ENCODE peak calls at places on chromosomes 13 and 19, in four cellular contexts. R is HepG2, Y is GM12878, X is K562. S is an unnamed sample.

GRCh38 chr13:48038763-48039162 is 1.2 kb downstream of the NUDT15 start:
- DNase-seq in R (no peak), Y (no peak), X (no peak), S (no peak)

GRCh38 chr13:98746968-98747367 is 5.5 kb downstream of the SLC15A1 start:
- DNase-seq in R (peak), Y (no peak), X (no peak), S (no peak)

GRCh38 chr13:106561551-106562170 is 6.3 kb downstream of the ARGLU1 start:
- DNase-seq in R (no peak), Y (peak), X (no peak), S (no peak)

GRCh38 chr19:14118165-14119051 is 846 bp upstream of the PRKACA start:
- DNase-seq in R (peak), Y (no peak), X (no peak), S (no peak)

GRCh38 chr19:35297515-35297848 is 5.5 kb downstream of the MAG start:
- DNase-seq in R (no peak), Y (no peak), X (no peak), S (no peak)

GRCh38 chr19:37963190-37963947 is 56.4 kb downstream of the SIPA1L3 start:
- DNase-seq in R (peak), Y (no peak), X (no peak), S (no peak)

GRCh38 chr19:38774181-38774950 is 1.0 kb upstream of the LGALS7 start:
- DNase-seq in R (no peak), Y (no peak), X (no peak), S (no peak)

GRCh38 chr19:18090545-18091216 is 3.9 kb upstream of the IL12RB1 start:
- DNase-seq in R (no peak), Y (no peak), X (peak), S (no peak)

GRCh38 chr13:89852570-89852969 is 1494.9 kb upstream of the MIR17HG start:
- DNase-seq in R (no peak), Y (no peak), X (no peak), S (no peak)

GRCh38 chr13:102657630-102658029 is 37.2 kb downstream of the METTL21C start:
- DNase-seq in R (no peak), Y (no peak), X (no peak), S (no peak)

GRCh38 chr13:73741111-73741510 is 393.1 kb downstream of the KLF12 start:
- DNase-seq in R (no peak), Y (no peak), X (no peak), S (no peak)

GRCh38 chr19:42129399-42130253 is 2.6 kb downstream of the POU2F2 start:
- DNase-seq in R (no peak), Y (peak), X (no peak), S (no peak)

GRCh38 chr19:47994209-47994802 is at the start of gene ELSPBP1:
- DNase-seq in R (no peak), Y (no peak), X (no peak), S (no peak)

GRCh38 chr19:49441210-49441959 is at the start of gene SLC17A7:
- DNase-seq in R (no peak), Y (no peak), X (peak), S (peak)
- TF ChIP-seq NR2C2 in R (no peak), Y (no peak), X (no peak), S (no peak)

GRCh38 chr19:12841094-12841493 is 2.8 kb downstream of the MAST1 start:
- DNase-seq in R (no peak), Y (no peak), X (peak), S (peak)
- TF ChIP-seq NR2C2 in R (no peak), Y (no peak), X (no peak), S (no peak)

GRCh38 chr19:43534811-43535761 is 2.1 kb downstream of the ZNF575 start:
- DNase-seq in R (peak), Y (no peak), X (peak), S (peak)
- TF ChIP-seq NR2C2 in R (no peak), Y (no peak), X (no peak), S (no peak)

GRCh38 chr19:54616057-54616456 is 14.2 kb upstream of the LILRB1 start:
- DNase-seq in R (no peak), Y (peak), X (no peak), S (no peak)
- TF ChIP-seq NR2C2 in R (no peak), Y (no peak), X (no peak), S (no peak)

GRCh38 chr19:27745978-27746542 is 1466.9 kb downstream of the UQCRFS1 start:
- DNase-seq in R (no peak), Y (no peak), X (no peak), S (no peak)

GRCh38 chr19:27744926-27745844 is 1467.8 kb downstream of the UQCRFS1 start:
- DNase-seq in R (no peak), Y (no peak), X (no peak), S (no peak)

GRCh38 chr19:27748551-27749152 is 1464.3 kb downstream of the UQCRFS1 start:
- DNase-seq in R (no peak), Y (no peak), X (no peak), S (no peak)

GRCh38 chr19:27750697-27751391 is 1462.1 kb downstream of the UQCRFS1 start:
- DNase-seq in R (no peak), Y (no peak), X (no peak), S (no peak)

DNA sequence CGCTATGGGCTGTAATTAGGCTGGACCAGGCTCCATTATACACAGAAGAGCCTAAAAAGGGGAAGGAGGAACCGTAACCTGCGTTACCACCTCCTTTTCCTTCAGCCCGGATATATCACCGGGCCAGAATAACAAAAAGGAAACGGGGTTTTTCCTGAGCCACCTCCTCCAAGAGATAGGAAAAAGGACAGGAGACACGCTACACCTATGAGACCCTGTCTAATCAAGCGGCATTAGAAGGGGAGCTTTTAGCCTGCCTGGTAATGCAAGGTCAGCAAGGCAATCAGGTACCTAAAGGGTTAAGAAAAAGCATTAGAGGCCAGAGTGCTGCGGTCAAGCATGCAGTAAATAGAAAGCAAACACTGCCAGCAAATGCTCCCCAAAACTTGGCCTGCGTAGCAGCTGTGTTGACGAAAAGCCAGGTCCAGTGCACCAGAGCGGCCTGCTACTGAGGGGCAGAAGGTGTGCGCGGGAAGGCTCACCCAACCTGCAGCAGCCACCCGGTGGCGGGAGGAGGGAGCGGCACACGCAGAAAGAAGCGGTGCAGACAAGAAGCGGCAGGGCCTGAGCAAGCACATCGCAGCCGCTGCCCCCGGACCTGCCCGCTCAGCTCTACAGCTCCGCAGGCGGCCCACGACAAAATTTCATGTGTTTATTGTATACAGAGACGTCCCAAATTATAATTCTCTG is 1466.1 kb downstream of the UQCRFS1 start:
- DNase-seq in R (no peak), Y (no peak), X (peak), S (peak)
- TF ChIP-seq NR2C2 in R (no peak), Y (no peak), X (no peak), S (no peak)

GRCh38 chr13:41554626-41555386 is 97.5 kb downstream of the RGCC start:
- DNase-seq in R (no peak), Y (peak), X (no peak), S (no peak)
- TF ChIP-seq NR2C2 in R (no peak), Y (no peak), X (no peak), S (no peak)